ENCODE peak calls at places on chromosomes 4 and X, in five cellular contexts. N is T-cell, U is fibroblast of pulmonary artery, Z is GM12878, E is left ventricle myocardium superior. D is an unnamed sample.

GRCh38 chrX:109624641-109625311 is at the start of gene KCNE5:
- DNase-seq in N (no peak), E (peak; percentile 27), U (no peak), Z (no peak), D (no peak)

GRCh38 chrX:15737957-15738685 is at the start of gene CA5B:
- DNase-seq in U (peak; percentile 91), E (peak; percentile 94), N (peak; percentile 93), Z (peak; percentile 87), D (peak; percentile 95)

GRCh38 chr4:147139455-147140198 is 194.0 kb upstream of the TTC29 start:
- DNase-seq in N (no peak), E (no peak), Z (no peak), U (no peak), D (no peak)

GRCh38 chr4:139555073-139555704 is 830 bp downstream of the SETD7 start:
- DNase-seq in Z (no peak), E (peak; percentile 93), U (peak; percentile 95), N (peak; percentile 90), D (peak; percentile 60)

GRCh38 chr4:113831469-113831868 is 69.9 kb upstream of the CAMK2D start:
- DNase-seq in N (no peak), E (no peak), Z (no peak), U (no peak), D (no peak)

GRCh38 chrX:56764975-56765791 is 36.1 kb downstream of the NBDY start:
- DNase-seq in U (no peak), Z (no peak), E (no peak), N (no peak), D (peak; percentile 53)

GRCh38 chrX:119579414-119579813 is 5.1 kb downstream of the UBE2A start:
- DNase-seq in E (no peak), U (no peak), N (no peak), Z (no peak), D (peak; percentile 22)

GRCh38 chrX:39196192-39197102 is 395.2 kb downstream of the MID1IP1 start:
- DNase-seq in Z (peak; percentile 90), N (no peak), E (no peak), U (no peak), D (peak; percentile 32)

GRCh38 chr4:25680580-25680979 is 24.9 kb downstream of the SLC34A2 start:
- DNase-seq in U (no peak), N (no peak), Z (no peak), E (no peak), D (no peak)

GRCh38 chr4:45741897-45742296 is 382.0 kb downstream of the GABRG1 start:
- DNase-seq in Z (no peak), E (no peak), N (no peak), U (peak; percentile 0), D (no peak)

GRCh38 chr4:152065545-152065944 is 304.7 kb upstream of the GATB start:
- DNase-seq in N (no peak), E (no peak), Z (no peak), U (no peak), D (no peak)

GRCh38 chr4:139092271-139092670 is 76.7 kb downstream of the NOCT start:
- DNase-seq in U (no peak), N (no peak), E (no peak), Z (no peak), D (no peak)

GRCh38 chr4:139521764-139522373 is 34.1 kb downstream of the SETD7 start:
- DNase-seq in N (no peak), U (no peak), E (no peak), Z (peak; percentile 27), D (peak; percentile 22)